ENCODE peak calls at places on chromosomes 6 and 20, in four cellular contexts. F, W, T and U are unnamed samples.

GRCh38 chr6:13554929-13555333 is 19.5 kb upstream of the SIRT5 start:
- DNase-seq in W (no peak), F (no peak), T (no peak), U (no peak)

GRCh38 chr6:129175066-129175465 is 292.1 kb downstream of the LAMA2 start:
- DNase-seq in F (no peak), W (no peak), T (no peak), U (no peak)

GRCh38 chr6:220736-221475 is 71.4 kb upstream of the DUSP22 start:
- DNase-seq in F (no peak), W (peak), T (peak), U (no peak)

GRCh38 chr20:42549496-42549895 is 640.2 kb downstream of the PTPRT start:
- DNase-seq in T (no peak), F (no peak), W (no peak), U (no peak)

GRCh38 chr6:70380259-70380658 is 33.0 kb upstream of the FAM135A start:
- DNase-seq in W (no peak), F (no peak), T (no peak), U (no peak)

GRCh38 chr6:1088441-1089001 is 223.4 kb upstream of the FOXQ1 start:
- DNase-seq in W (no peak), T (no peak), F (no peak), U (no peak)

GRCh38 chr20:13008761-13009681 is at the start of gene SPTLC3:
- DNase-seq in T (no peak), F (no peak), W (peak), U (no peak)

GRCh38 chr6:110541701-110542309 is 65.4 kb upstream of the SLC22A16 start:
- DNase-seq in F (no peak), T (no peak), W (no peak), U (no peak)

GRCh38 chr20:50475879-50476292 is 34.3 kb upstream of the PTPN1 start:
- DNase-seq in F (peak), W (peak), T (no peak), U (no peak)

GRCh38 chr6:106087548-106088325 is 1.6 kb downstream of the PRDM1 start:
- DNase-seq in F (no peak), W (no peak), T (no peak), U (no peak)

GRCh38 chr6:137160763-137161162 is 12.7 kb downstream of the IL22RA2 start:
- DNase-seq in T (no peak), F (no peak), W (no peak), U (no peak)

GRCh38 chr6:16623733-16624132 is 137.5 kb downstream of the ATXN1 start:
- DNase-seq in F (no peak), W (no peak), T (no peak), U (no peak)

GRCh38 chr6:134551245-134551960 is 233.5 kb upstream of the SGK1 start:
- DNase-seq in W (no peak), F (no peak), T (no peak), U (no peak)

GRCh38 chr20:48846516-48847492 is 19.0 kb upstream of the PREX1 start:
- DNase-seq in T (peak), W (no peak), F (peak), U (no peak)

GRCh38 chr6:110180228-110181008 is at the start of gene CDC40:
- DNase-seq in F (peak), T (no peak), W (peak), U (no peak)

GRCh38 chr6:3226422-3227362 is 761 bp downstream of the TUBB2B start:
- DNase-seq in F (peak), W (no peak), T (no peak), U (no peak)

GRCh38 chr6:170456886-170457698 is 96.0 kb downstream of the PSMB1 start:
- DNase-seq in F (no peak), W (no peak), T (no peak), U (no peak)

GRCh38 chr6:144778773-144779531 is 493.8 kb downstream of the UTRN start:
- DNase-seq in W (no peak), F (no peak), T (no peak), U (no peak)

GRCh38 chr6:47093169-47093568 is 51.0 kb upstream of the ADGRF1 start:
- DNase-seq in F (no peak), W (no peak), T (no peak), U (no peak)

DNA sequence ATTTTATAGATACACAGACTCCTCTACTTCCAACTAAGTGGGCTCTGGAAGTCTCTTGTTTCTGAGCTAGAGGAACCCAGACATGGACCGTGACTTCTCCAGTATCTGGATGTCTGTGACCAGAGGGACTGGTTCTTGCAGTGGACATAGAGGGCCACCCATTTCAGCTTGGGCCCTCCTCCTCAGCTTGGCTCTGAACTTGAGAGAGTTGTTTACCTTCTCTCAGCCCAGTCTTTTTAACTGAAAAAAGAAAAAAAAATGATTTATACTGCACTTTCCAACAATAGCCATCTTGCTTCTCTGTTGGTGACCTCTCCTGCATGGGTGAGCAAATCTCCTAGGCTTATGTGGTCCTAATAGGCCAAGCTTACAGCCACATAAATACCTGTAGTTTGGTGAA is 60.3 kb upstream of the TMEM181 start:
- DNase-seq in F (no peak), T (no peak), W (no peak), U (no peak)
- TF ChIP-seq ZBTB33 in F (no peak), T (no peak), W (no peak), U (no peak)

DNA sequence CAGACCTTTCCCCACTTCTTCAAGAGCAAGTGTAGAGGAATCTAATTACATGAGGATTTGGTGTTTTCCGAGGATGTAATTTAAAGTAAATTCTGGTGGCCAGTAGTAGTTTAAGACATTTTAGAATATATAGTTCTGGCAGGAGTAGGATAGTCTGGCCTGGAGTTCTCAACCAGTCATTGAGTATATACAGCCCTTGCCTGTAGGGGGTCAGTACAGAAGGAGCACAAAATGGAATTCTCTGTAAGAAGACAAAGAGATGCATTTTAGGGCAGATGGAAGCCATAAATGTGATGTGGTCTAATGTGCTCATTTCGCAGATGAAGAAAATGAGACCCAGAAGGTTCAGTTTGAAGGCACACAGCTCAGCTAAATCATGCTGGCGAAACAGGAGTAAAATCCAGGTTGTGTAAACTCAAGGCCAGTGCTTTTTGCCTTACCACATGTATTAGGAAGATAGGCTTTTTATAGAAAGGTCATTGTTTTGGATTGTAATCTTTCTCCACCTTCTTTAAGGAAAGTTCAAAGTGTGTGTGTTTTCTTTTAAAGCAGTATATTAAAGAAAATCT is 29.6 kb downstream of the QKI start:
- DNase-seq in T (no peak), W (peak), F (peak), U (no peak)
- TF ChIP-seq CTCF in T (no peak), W (no peak), F (no peak), U (no peak)

DNA sequence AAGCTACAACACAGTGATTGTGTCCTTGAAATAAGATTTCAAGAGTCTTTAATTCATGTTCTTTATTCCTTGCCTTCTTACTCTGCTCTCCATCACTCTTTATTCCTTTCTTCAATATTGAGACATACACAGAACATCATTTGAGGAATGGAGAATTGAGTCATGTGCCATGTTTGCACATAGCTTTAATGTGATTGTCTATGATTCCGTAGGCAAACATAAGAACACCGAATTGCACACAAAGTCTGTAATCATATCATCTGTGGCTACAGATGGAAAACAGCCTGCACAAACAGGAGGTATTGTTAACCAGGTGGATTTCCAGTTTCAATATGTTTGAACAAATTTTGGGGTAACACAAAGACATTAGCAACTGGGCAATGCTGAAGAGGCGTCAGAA is 571.6 kb upstream of the GJE1 start:
- DNase-seq in F (no peak), T (no peak), W (peak), U (no peak)
- TF ChIP-seq SP1 in F (no peak), T (no peak), W (no peak), U (no peak)

GRCh38 chr6:154848580-154848979 is 115.4 kb downstream of the SCAF8 start:
- DNase-seq in W (no peak), T (no peak), F (no peak), U (no peak)

GRCh38 chr6:154849475-154849874 is 116.3 kb downstream of the SCAF8 start:
- DNase-seq in F (no peak), W (no peak), T (no peak), U (no peak)

GRCh38 chr6:154847318-154847717 is 114.1 kb downstream of the SCAF8 start:
- DNase-seq in F (no peak), T (no peak), W (no peak), U (no peak)

GRCh38 chr6:154857529-154857928 is 124.3 kb downstream of the SCAF8 start:
- DNase-seq in W (no peak), T (no peak), F (no peak), U (no peak)

GRCh38 chr6:154852700-154853099 is 119.5 kb downstream of the SCAF8 start:
- DNase-seq in W (peak), T (no peak), F (no peak), U (no peak)
- TF ChIP-seq ZBTB33 in W (no peak), T (no peak), F (no peak), U (no peak)

GRCh38 chr6:84426002-84426705 is 198.7 kb upstream of the CEP162 start:
- DNase-seq in W (no peak), T (no peak), F (no peak), U (no peak)

GRCh38 chr6:84424956-84425355 is 197.5 kb upstream of the CEP162 start:
- DNase-seq in F (no peak), T (no peak), W (no peak), U (no peak)

GRCh38 chr6:84432616-84433015 is 205.2 kb upstream of the CEP162 start:
- DNase-seq in F (no peak), T (no peak), W (no peak), U (no peak)

GRCh38 chr6:84422380-84422968 is 195.0 kb upstream of the CEP162 start:
- DNase-seq in F (peak), W (peak), T (no peak), U (peak)

GRCh38 chr6:84428300-84428907 is 201.0 kb upstream of the CEP162 start:
- DNase-seq in T (no peak), F (peak), W (peak), U (peak)
- TF ChIP-seq CTCF in T (peak), F (peak), W (peak), U (peak)

GRCh38 chr6:67689329-67689728 is 945.8 kb upstream of the ADGRB3 start:
- DNase-seq in T (no peak), F (no peak), W (no peak), U (no peak)

GRCh38 chr6:67679566-67680296 is 955.4 kb upstream of the ADGRB3 start:
- DNase-seq in W (no peak), T (no peak), F (no peak), U (no peak)

GRCh38 chr6:67680297-67680932 is 954.7 kb upstream of the ADGRB3 start:
- DNase-seq in F (no peak), W (no peak), T (no peak), U (no peak)

GRCh38 chr6:67683960-67684359 is 951.1 kb upstream of the ADGRB3 start:
- DNase-seq in F (no peak), W (no peak), T (no peak), U (no peak)
- TF ChIP-seq SP1 in F (no peak), W (no peak), T (no peak), U (no peak)

GRCh38 chr20:29086938-29087337 is 2170.5 kb upstream of the DEFB115 start:
- DNase-seq in F (no peak), T (no peak), W (no peak), U (no peak)
- TF ChIP-seq ZBTB33 in F (no peak), T (no peak), W (no peak), U (no peak)

DNA sequence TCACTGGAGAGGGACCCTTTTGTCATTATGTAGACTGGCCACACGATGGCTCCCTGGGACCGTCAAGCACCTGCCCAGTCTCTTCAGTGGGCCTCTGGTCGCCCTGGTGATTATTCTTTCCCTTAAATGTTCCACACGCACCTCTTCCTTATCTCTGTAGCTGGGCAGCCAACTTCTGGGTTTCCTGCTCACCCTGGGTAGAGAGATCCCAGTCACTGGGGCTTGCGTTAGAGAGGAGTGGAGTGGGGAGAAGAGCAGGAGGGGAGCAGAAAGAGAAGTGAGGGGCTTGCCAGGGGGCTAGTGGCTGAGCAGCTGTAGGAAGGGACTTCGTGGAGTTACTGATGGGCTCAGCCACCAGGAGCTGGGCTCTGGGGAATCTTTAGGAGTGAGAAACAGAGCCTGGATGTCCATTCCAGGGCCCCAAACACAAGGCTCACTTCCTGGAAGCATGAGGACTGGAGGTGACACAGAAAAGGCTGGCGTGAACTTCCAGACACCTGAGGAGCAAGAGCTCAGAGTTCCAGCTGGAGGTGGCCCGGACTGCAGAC is 150.1 kb downstream of the DHX35 start:
- DNase-seq in W (peak), T (no peak), F (peak), U (peak)
- TF ChIP-seq CTCF in W (peak), T (peak), F (peak), U (peak)

DNA sequence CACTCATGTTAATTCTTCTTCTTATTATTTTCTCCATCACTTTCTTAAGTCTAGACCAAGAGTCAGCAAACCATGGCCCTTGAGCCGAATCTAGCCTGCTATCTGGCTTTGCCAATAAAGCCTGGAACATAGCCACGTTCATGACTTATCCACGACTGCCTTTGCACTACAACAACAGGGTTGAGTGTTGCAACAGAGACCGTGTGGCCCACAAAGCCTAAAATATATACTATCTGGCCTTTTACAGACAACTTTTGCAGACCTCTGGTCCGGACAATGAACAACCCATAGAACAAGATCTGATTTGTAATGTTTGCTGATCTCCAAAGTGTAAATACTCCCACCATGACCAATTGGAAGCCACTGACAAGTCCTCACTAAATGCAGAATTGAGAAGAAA is 140.5 kb upstream of the CDYL start:
- DNase-seq in T (no peak), F (no peak), W (no peak), U (no peak)
- TF ChIP-seq SP1 in T (no peak), F (no peak), W (no peak), U (no peak)

GRCh38 chr6:36594029-36594815 is at the start of gene SRSF3:
- DNase-seq in F (peak), T (peak), W (peak), U (peak)
- TF ChIP-seq ZBTB33 in F (peak), T (peak), W (peak), U (peak)